ENCODE peak calls at places on chromosomes 1 and 21, in four cellular contexts. Y is HepG2, X is K562, F is GM12878. J is an unnamed sample.

GRCh38 chr1:210687582-210688279 is 359.0 kb downstream of the HHAT start:
- DNase-seq in Y (no peak), X (no peak), F (no peak), J (no peak)

GRCh38 chr1:46301406-46302090 is 1.9 kb downstream of the LRRC41 start:
- DNase-seq in F (no peak), X (peak), Y (peak), J (no peak)

GRCh38 chr1:44454704-44455103 is 49.6 kb downstream of the RNF220 start:
- DNase-seq in F (no peak), Y (no peak), X (no peak), J (no peak)

GRCh38 chr1:110208916-110209650 is 1.0 kb upstream of the KCNC4 start:
- DNase-seq in F (no peak), Y (no peak), X (no peak), J (no peak)

GRCh38 chr1:6384962-6385672 is 8.4 kb downstream of the ACOT7 start:
- DNase-seq in X (no peak), F (no peak), Y (no peak), J (no peak)

GRCh38 chr21:24188511-24188910 is 1418.8 kb downstream of the MRPL39 start:
- DNase-seq in Y (no peak), X (no peak), F (no peak), J (no peak)

GRCh38 chr1:869499-870244 is 54.1 kb upstream of the SAMD11 start:
- DNase-seq in X (peak), F (no peak), Y (peak), J (peak)

GRCh38 chr1:175808573-175808972 is 65.2 kb upstream of the TNR start:
- DNase-seq in X (no peak), Y (no peak), F (no peak), J (no peak)

GRCh38 chr1:239511865-239512264 is 125.5 kb downstream of the CHRM3 start:
- DNase-seq in Y (no peak), F (no peak), X (no peak), J (no peak)

GRCh38 chr21:46596201-46596600 is 8.7 kb downstream of the S100B start:
- DNase-seq in F (no peak), Y (no peak), X (peak), J (no peak)

GRCh38 chr1:26630634-26631033 is 65.2 kb upstream of the ARID1A start:
- DNase-seq in X (no peak), F (no peak), Y (peak), J (no peak)

GRCh38 chr1:90045853-90046563 is 51.1 kb downstream of the ZNF326 start:
- DNase-seq in Y (peak), X (peak), F (no peak), J (no peak)

GRCh38 chr1:228989176-228989575 is 253.9 kb downstream of the RHOU start:
- DNase-seq in Y (no peak), F (no peak), X (no peak), J (no peak)

GRCh38 chr1:85078903-85079302 is 30.6 kb upstream of the MCOLN3 start:
- DNase-seq in X (no peak), F (no peak), Y (no peak), J (no peak)

GRCh38 chr1:16215882-16216753 is 3.7 kb upstream of the ARHGEF19 start:
- DNase-seq in F (peak), X (peak), Y (peak), J (peak)
- TF ChIP-seq POLR2AphosphoS5 in F (no peak), X (no peak), Y (no peak), J (no peak)

GRCh38 chr1:233843523-233844204 is 60.8 kb upstream of the SLC35F3 start:
- DNase-seq in Y (no peak), X (no peak), F (no peak), J (no peak)
- TF ChIP-seq TAF1 in Y (no peak), X (no peak), F (no peak), J (no peak)

DNA sequence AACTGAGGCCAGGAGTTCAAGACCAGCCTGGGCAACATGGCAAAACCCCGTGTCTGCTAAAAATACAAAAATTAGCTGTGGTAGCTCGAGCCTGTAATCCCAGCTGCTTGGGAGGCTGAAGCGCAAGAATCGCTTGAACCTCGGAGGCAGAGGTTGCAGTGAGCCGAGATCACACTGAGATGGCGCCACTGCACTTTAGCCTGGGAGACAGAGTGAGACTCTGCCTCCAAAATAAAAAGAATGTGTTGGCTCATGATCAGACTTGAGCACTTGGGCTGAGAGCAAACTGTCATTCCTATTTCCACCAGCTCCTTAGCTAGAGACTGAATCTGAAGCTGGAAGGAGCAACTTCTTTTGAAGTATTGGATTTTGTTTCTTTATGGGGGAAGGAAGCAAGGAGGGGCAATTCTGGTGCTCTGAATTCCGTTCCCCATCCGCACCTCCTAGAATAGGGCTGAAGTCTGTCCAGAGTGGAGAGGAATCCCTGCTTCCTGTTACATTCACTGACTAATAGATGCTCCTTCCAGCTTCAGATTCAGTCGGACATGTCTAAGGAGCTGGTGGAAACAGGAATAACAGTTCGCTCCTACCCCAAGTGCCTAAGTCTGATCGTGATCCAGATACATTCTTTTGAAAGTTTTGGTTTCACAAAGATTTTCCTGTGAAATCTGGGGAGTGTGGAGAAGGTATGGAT is 3.8 kb downstream of the ZNF672 start:
- DNase-seq in Y (peak), X (no peak), F (no peak), J (no peak)
- TF ChIP-seq ATF3 in Y (no peak), X (no peak), F (no peak), J (no peak)

GRCh38 chr1:15328785-15329480 is 80.8 kb upstream of the EFHD2 start:
- DNase-seq in F (no peak), X (peak), Y (no peak), J (no peak)
- TF ChIP-seq POLR2AphosphoS5 in F (no peak), X (no peak), Y (no peak), J (no peak)